ENCODE peak calls at places on chromosomes 6 and 20, in nine cellular contexts. One of them, this sample, is unnamed.

GRCh38 chr6:147752686-147753418 is 244.4 kb downstream of the SAMD5 start:
- DNase-seq in HL-60: no peak
- DNase-seq in ovary: no peak
- DNase-seq in Panc1: no peak
- DNase-seq in foreskin fibroblast: no peak
- DNase-seq in A549: no peak
- DNase-seq in mammary epithelial cell: no peak
- DNase-seq in NB4: no peak
- DNase-seq in lower lobe of right lung: no peak
- DNase-seq in this sample: peak

GRCh38 chr6:85436408-85436807 is 13.5 kb upstream of the NT5E start:
- DNase-seq in ovary: no peak
- DNase-seq in mammary epithelial cell: no peak
- DNase-seq in NB4: no peak
- DNase-seq in HL-60: no peak
- DNase-seq in A549: no peak
- DNase-seq in lower lobe of right lung: no peak
- DNase-seq in Panc1: no peak
- DNase-seq in foreskin fibroblast: peak
- DNase-seq in this sample: peak

GRCh38 chr6:219641-220198 is 72.6 kb upstream of the DUSP22 start:
- DNase-seq in ovary: no peak
- DNase-seq in lower lobe of right lung: peak
- DNase-seq in NB4: peak
- DNase-seq in HL-60: peak
- DNase-seq in foreskin fibroblast: peak
- DNase-seq in Panc1: no peak
- DNase-seq in A549: no peak
- DNase-seq in mammary epithelial cell: no peak
- DNase-seq in this sample: no peak

GRCh38 chr6:128479048-128479666 is 41.2 kb downstream of the PTPRK start:
- DNase-seq in lower lobe of right lung: no peak
- DNase-seq in ovary: no peak
- DNase-seq in Panc1: no peak
- DNase-seq in HL-60: no peak
- DNase-seq in NB4: no peak
- DNase-seq in A549: no peak
- DNase-seq in mammary epithelial cell: no peak
- DNase-seq in foreskin fibroblast: no peak
- DNase-seq in this sample: no peak

GRCh38 chr6:167956983-167957492 is 40.4 kb upstream of the KIF25 start:
- DNase-seq in NB4: no peak
- DNase-seq in A549: peak
- DNase-seq in HL-60: no peak
- DNase-seq in lower lobe of right lung: no peak
- DNase-seq in Panc1: no peak
- DNase-seq in mammary epithelial cell: no peak
- DNase-seq in ovary: no peak
- DNase-seq in foreskin fibroblast: peak
- DNase-seq in this sample: no peak

GRCh38 chr20:49766979-49767419 is 45.6 kb upstream of the SLC9A8 start:
- DNase-seq in A549: peak
- DNase-seq in NB4: peak
- DNase-seq in Panc1: no peak
- DNase-seq in ovary: no peak
- DNase-seq in mammary epithelial cell: no peak
- DNase-seq in lower lobe of right lung: no peak
- DNase-seq in HL-60: peak
- DNase-seq in foreskin fibroblast: no peak
- DNase-seq in this sample: no peak

GRCh38 chr6:129932321-129932720 is 71.2 kb upstream of the TMEM244 start:
- DNase-seq in HL-60: no peak
- DNase-seq in A549: no peak
- DNase-seq in foreskin fibroblast: no peak
- DNase-seq in Panc1: no peak
- DNase-seq in mammary epithelial cell: no peak
- DNase-seq in ovary: no peak
- DNase-seq in NB4: no peak
- DNase-seq in lower lobe of right lung: no peak
- DNase-seq in this sample: no peak

GRCh38 chr20:5977975-5978374 is 27.5 kb downstream of the MCM8 start:
- DNase-seq in Panc1: no peak
- DNase-seq in lower lobe of right lung: no peak
- DNase-seq in A549: no peak
- DNase-seq in HL-60: no peak
- DNase-seq in ovary: no peak
- DNase-seq in NB4: no peak
- DNase-seq in foreskin fibroblast: no peak
- DNase-seq in mammary epithelial cell: no peak
- DNase-seq in this sample: no peak

GRCh38 chr20:16011061-16011460 is 562.2 kb downstream of the KIF16B start:
- DNase-seq in ovary: no peak
- DNase-seq in A549: no peak
- DNase-seq in Panc1: no peak
- DNase-seq in foreskin fibroblast: no peak
- DNase-seq in mammary epithelial cell: no peak
- DNase-seq in NB4: no peak
- DNase-seq in lower lobe of right lung: no peak
- DNase-seq in HL-60: no peak
- DNase-seq in this sample: no peak

GRCh38 chr6:11425431-11425871 is 112.1 kb upstream of the TMEM170B start:
- DNase-seq in Panc1: no peak
- DNase-seq in A549: peak
- DNase-seq in ovary: no peak
- DNase-seq in foreskin fibroblast: no peak
- DNase-seq in HL-60: no peak
- DNase-seq in NB4: no peak
- DNase-seq in mammary epithelial cell: no peak
- DNase-seq in lower lobe of right lung: no peak
- DNase-seq in this sample: no peak

GRCh38 chr20:45306431-45306982 is at the start of gene RBPJL:
- DNase-seq in NB4: peak
- DNase-seq in Panc1: no peak
- DNase-seq in HL-60: no peak
- DNase-seq in A549: no peak
- DNase-seq in mammary epithelial cell: no peak
- DNase-seq in lower lobe of right lung: no peak
- DNase-seq in foreskin fibroblast: no peak
- DNase-seq in ovary: no peak
- DNase-seq in this sample: no peak

GRCh38 chr6:105431226-105431625 is 28.3 kb upstream of the PREP start:
- DNase-seq in HL-60: no peak
- DNase-seq in lower lobe of right lung: no peak
- DNase-seq in A549: peak
- DNase-seq in NB4: peak
- DNase-seq in Panc1: no peak
- DNase-seq in foreskin fibroblast: peak
- DNase-seq in mammary epithelial cell: peak
- DNase-seq in ovary: no peak
- DNase-seq in this sample: no peak

GRCh38 chr6:31400467-31401289 is 2.7 kb upstream of the MICA start:
- DNase-seq in lower lobe of right lung: peak
- DNase-seq in ovary: peak
- DNase-seq in mammary epithelial cell: peak
- DNase-seq in A549: peak
- DNase-seq in HL-60: peak
- DNase-seq in NB4: peak
- DNase-seq in Panc1: no peak
- DNase-seq in foreskin fibroblast: peak
- DNase-seq in this sample: peak

GRCh38 chr6:6665505-6665904 is 77.0 kb downstream of the LY86 start:
- DNase-seq in ovary: no peak
- DNase-seq in mammary epithelial cell: no peak
- DNase-seq in A549: no peak
- DNase-seq in Panc1: no peak
- DNase-seq in HL-60: no peak
- DNase-seq in foreskin fibroblast: no peak
- DNase-seq in NB4: no peak
- DNase-seq in lower lobe of right lung: no peak
- DNase-seq in this sample: no peak

GRCh38 chr6:12595161-12595792 is 121.3 kb upstream of the PHACTR1 start:
- DNase-seq in Panc1: no peak
- DNase-seq in mammary epithelial cell: peak
- DNase-seq in lower lobe of right lung: no peak
- DNase-seq in HL-60: no peak
- DNase-seq in foreskin fibroblast: peak
- DNase-seq in ovary: no peak
- DNase-seq in A549: no peak
- DNase-seq in NB4: peak
- DNase-seq in this sample: no peak

GRCh38 chr6:101626264-101626663 is 232.8 kb downstream of the GRIK2 start:
- DNase-seq in foreskin fibroblast: no peak
- DNase-seq in mammary epithelial cell: no peak
- DNase-seq in HL-60: no peak
- DNase-seq in A549: no peak
- DNase-seq in ovary: no peak
- DNase-seq in Panc1: no peak
- DNase-seq in lower lobe of right lung: no peak
- DNase-seq in NB4: no peak
- DNase-seq in this sample: no peak

GRCh38 chr6:6751197-6751596 is 162.7 kb downstream of the LY86 start:
- DNase-seq in foreskin fibroblast: no peak
- DNase-seq in mammary epithelial cell: no peak
- DNase-seq in ovary: no peak
- DNase-seq in NB4: no peak
- DNase-seq in A549: no peak
- DNase-seq in lower lobe of right lung: no peak
- DNase-seq in HL-60: no peak
- DNase-seq in Panc1: no peak
- DNase-seq in this sample: no peak

GRCh38 chr6:83199865-83200230 is 6.7 kb downstream of the RWDD2A start:
- DNase-seq in lower lobe of right lung: no peak
- DNase-seq in A549: no peak
- DNase-seq in ovary: no peak
- DNase-seq in Panc1: no peak
- DNase-seq in HL-60: no peak
- DNase-seq in NB4: no peak
- DNase-seq in foreskin fibroblast: peak
- DNase-seq in mammary epithelial cell: peak
- DNase-seq in this sample: no peak

GRCh38 chr6:114096553-114097172 is 125.7 kb upstream of the HDAC2 start:
- DNase-seq in Panc1: no peak
- DNase-seq in mammary epithelial cell: no peak
- DNase-seq in HL-60: no peak
- DNase-seq in lower lobe of right lung: no peak
- DNase-seq in NB4: peak
- DNase-seq in ovary: no peak
- DNase-seq in A549: peak
- DNase-seq in foreskin fibroblast: no peak
- DNase-seq in this sample: no peak

GRCh38 chr6:133532908-133533307 is 291.8 kb downstream of the EYA4 start:
- DNase-seq in Panc1: no peak
- DNase-seq in lower lobe of right lung: no peak
- DNase-seq in A549: no peak
- DNase-seq in NB4: no peak
- DNase-seq in HL-60: no peak
- DNase-seq in foreskin fibroblast: no peak
- DNase-seq in ovary: no peak
- DNase-seq in mammary epithelial cell: no peak
- DNase-seq in this sample: no peak

GRCh38 chr6:116615937-116616756 is at the start of gene RSPH4A:
- DNase-seq in mammary epithelial cell: peak
- DNase-seq in lower lobe of right lung: peak
- DNase-seq in ovary: peak
- DNase-seq in foreskin fibroblast: peak
- DNase-seq in NB4: peak
- DNase-seq in A549: peak
- DNase-seq in HL-60: peak
- DNase-seq in Panc1: peak
- DNase-seq in this sample: peak
- TF ChIP-seq CTCF in mammary epithelial cell: no peak
- TF ChIP-seq CTCF in lower lobe of right lung: no peak
- TF ChIP-seq CTCF in ovary: no peak
- TF ChIP-seq CTCF in foreskin fibroblast: peak
- TF ChIP-seq CTCF in NB4: no peak
- TF ChIP-seq CTCF in A549: no peak
- TF ChIP-seq CTCF in HL-60: no peak
- TF ChIP-seq CTCF in Panc1: peak
- TF ChIP-seq CTCF in this sample: peak

DNA sequence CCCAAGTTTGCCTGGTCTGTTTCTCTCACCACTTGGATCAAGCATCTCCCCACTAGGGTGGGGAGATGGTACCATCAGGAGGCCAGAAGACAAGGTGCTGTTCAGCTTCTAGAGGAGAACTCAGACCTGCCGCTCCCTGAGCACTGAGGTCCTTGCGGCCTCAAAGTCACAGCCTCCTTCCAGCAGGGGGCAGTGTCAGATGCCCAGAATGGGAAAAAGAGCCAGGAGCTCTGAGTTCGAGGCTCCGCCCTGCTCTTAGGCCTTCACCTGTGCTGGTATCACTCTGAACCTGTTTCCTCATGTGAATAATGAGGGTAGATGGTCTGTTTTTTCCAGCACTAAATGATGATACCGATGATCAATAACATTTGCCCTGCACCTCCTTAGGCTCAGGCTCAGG is 68.7 kb downstream of the TOX2 start:
- DNase-seq in ovary: no peak
- DNase-seq in foreskin fibroblast: no peak
- DNase-seq in Panc1: no peak
- DNase-seq in mammary epithelial cell: no peak
- DNase-seq in A549: peak
- DNase-seq in NB4: peak
- DNase-seq in HL-60: no peak
- DNase-seq in lower lobe of right lung: no peak
- DNase-seq in this sample: no peak
- TF ChIP-seq CTCF in ovary: no peak
- TF ChIP-seq CTCF in foreskin fibroblast: peak
- TF ChIP-seq CTCF in Panc1: peak
- TF ChIP-seq CTCF in mammary epithelial cell: no peak
- TF ChIP-seq CTCF in A549: peak
- TF ChIP-seq CTCF in NB4: peak
- TF ChIP-seq CTCF in HL-60: no peak
- TF ChIP-seq CTCF in lower lobe of right lung: peak
- TF ChIP-seq CTCF in this sample: peak

GRCh38 chr6:13711726-13712484 is at the start of gene RANBP9:
- DNase-seq in mammary epithelial cell: peak
- DNase-seq in ovary: peak
- DNase-seq in A549: peak
- DNase-seq in NB4: peak
- DNase-seq in HL-60: peak
- DNase-seq in foreskin fibroblast: peak
- DNase-seq in Panc1: no peak
- DNase-seq in lower lobe of right lung: peak
- DNase-seq in this sample: peak
- TF ChIP-seq CTCF in mammary epithelial cell: no peak
- TF ChIP-seq CTCF in ovary: no peak
- TF ChIP-seq CTCF in A549: no peak
- TF ChIP-seq CTCF in NB4: no peak
- TF ChIP-seq CTCF in HL-60: no peak
- TF ChIP-seq CTCF in foreskin fibroblast: no peak
- TF ChIP-seq CTCF in Panc1: peak
- TF ChIP-seq CTCF in lower lobe of right lung: no peak
- TF ChIP-seq CTCF in this sample: no peak

DNA sequence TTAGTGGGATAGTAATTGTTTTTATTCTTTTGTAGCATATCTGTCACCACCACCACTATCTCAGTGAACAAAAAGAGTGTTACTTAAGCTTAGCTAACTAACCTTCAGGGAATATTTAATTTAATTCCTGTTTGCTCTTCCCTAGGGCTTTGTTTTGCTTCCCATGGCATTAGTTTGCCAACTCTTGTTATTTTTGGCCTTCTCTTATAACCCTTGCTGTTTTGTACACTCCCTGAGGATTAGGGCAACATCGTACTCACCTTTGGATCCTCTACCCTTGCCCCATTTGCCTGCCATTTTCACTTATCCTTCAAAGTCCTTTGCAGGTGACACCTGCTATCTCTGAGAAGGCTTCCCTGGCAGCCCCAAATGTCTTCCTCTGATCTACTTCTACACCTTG is 23.7 kb downstream of the ACOT13 start:
- DNase-seq in ovary: no peak
- DNase-seq in Panc1: no peak
- DNase-seq in foreskin fibroblast: no peak
- DNase-seq in mammary epithelial cell: no peak
- DNase-seq in lower lobe of right lung: no peak
- DNase-seq in A549: no peak
- DNase-seq in HL-60: no peak
- DNase-seq in NB4: no peak
- DNase-seq in this sample: no peak
- TF ChIP-seq CTCF in ovary: no peak
- TF ChIP-seq CTCF in Panc1: no peak
- TF ChIP-seq CTCF in foreskin fibroblast: no peak
- TF ChIP-seq CTCF in mammary epithelial cell: no peak
- TF ChIP-seq CTCF in lower lobe of right lung: no peak
- TF ChIP-seq CTCF in A549: no peak
- TF ChIP-seq CTCF in HL-60: no peak
- TF ChIP-seq CTCF in NB4: no peak
- TF ChIP-seq CTCF in this sample: no peak

This sample was measured in AG09319.